ENCODE peak calls at places on chromosome 5, in nine cellular contexts. One of them, this sample, is unnamed.

GRCh38 chr5:130624805-130625204 is 540.3 kb downstream of the HINT1 start:
- DNase-seq in EH: no peak
- DNase-seq in putamen: no peak
- DNase-seq in stimulated activated CD4-positive, alpha-beta T cell treated with anti-CD3 and anti-CD28 coated beads, TNF-alpha, amount 100 ng/mL, for 4 hours: no peak
- DNase-seq in kidney tubule cell: no peak
- DNase-seq in foreskin fibroblast: no peak
- DNase-seq in Peyer's patch: no peak
- DNase-seq in stimulated activated CD8-positive, alpha-beta memory T cell treated with anti-CD3 and anti-CD28 coated beads, Interleukin-15, amount 100 ng/mL, for 24 hours: no peak
- DNase-seq in fibroblast of villous mesenchyme: no peak
- DNase-seq in this sample: no peak

GRCh38 chr5:172097356-172097755 is 90.7 kb downstream of the STK10 start:
- DNase-seq in putamen: peak
- DNase-seq in fibroblast of villous mesenchyme: peak
- DNase-seq in foreskin fibroblast: peak
- DNase-seq in stimulated activated CD4-positive, alpha-beta T cell treated with anti-CD3 and anti-CD28 coated beads, TNF-alpha, amount 100 ng/mL, for 4 hours: no peak
- DNase-seq in stimulated activated CD8-positive, alpha-beta memory T cell treated with anti-CD3 and anti-CD28 coated beads, Interleukin-15, amount 100 ng/mL, for 24 hours: no peak
- DNase-seq in kidney tubule cell: no peak
- DNase-seq in EH: peak
- DNase-seq in Peyer's patch: no peak
- DNase-seq in this sample: no peak

GRCh38 chr5:172133359-172134029 is 54.5 kb downstream of the STK10 start:
- DNase-seq in foreskin fibroblast: peak
- DNase-seq in stimulated activated CD4-positive, alpha-beta T cell treated with anti-CD3 and anti-CD28 coated beads, TNF-alpha, amount 100 ng/mL, for 4 hours: peak
- DNase-seq in kidney tubule cell: peak
- DNase-seq in EH: peak
- DNase-seq in putamen: no peak
- DNase-seq in fibroblast of villous mesenchyme: peak
- DNase-seq in stimulated activated CD8-positive, alpha-beta memory T cell treated with anti-CD3 and anti-CD28 coated beads, Interleukin-15, amount 100 ng/mL, for 24 hours: no peak
- DNase-seq in Peyer's patch: peak
- DNase-seq in this sample: peak

GRCh38 chr5:141811287-141812155 is 66.7 kb downstream of the PCDH1 start:
- DNase-seq in putamen: no peak
- DNase-seq in EH: peak
- DNase-seq in stimulated activated CD8-positive, alpha-beta memory T cell treated with anti-CD3 and anti-CD28 coated beads, Interleukin-15, amount 100 ng/mL, for 24 hours: no peak
- DNase-seq in fibroblast of villous mesenchyme: no peak
- DNase-seq in stimulated activated CD4-positive, alpha-beta T cell treated with anti-CD3 and anti-CD28 coated beads, TNF-alpha, amount 100 ng/mL, for 4 hours: no peak
- DNase-seq in foreskin fibroblast: peak
- DNase-seq in Peyer's patch: peak
- DNase-seq in kidney tubule cell: no peak
- DNase-seq in this sample: no peak

GRCh38 chr5:65127181-65127901 is 354.4 kb downstream of the ADAMTS6 start:
- DNase-seq in EH: peak
- DNase-seq in putamen: no peak
- DNase-seq in stimulated activated CD4-positive, alpha-beta T cell treated with anti-CD3 and anti-CD28 coated beads, TNF-alpha, amount 100 ng/mL, for 4 hours: no peak
- DNase-seq in fibroblast of villous mesenchyme: peak
- DNase-seq in foreskin fibroblast: peak
- DNase-seq in stimulated activated CD8-positive, alpha-beta memory T cell treated with anti-CD3 and anti-CD28 coated beads, Interleukin-15, amount 100 ng/mL, for 24 hours: no peak
- DNase-seq in kidney tubule cell: no peak
- DNase-seq in Peyer's patch: no peak
- DNase-seq in this sample: peak

GRCh38 chr5:207599-207998 is 10.4 kb downstream of the CCDC127 start:
- DNase-seq in stimulated activated CD4-positive, alpha-beta T cell treated with anti-CD3 and anti-CD28 coated beads, TNF-alpha, amount 100 ng/mL, for 4 hours: no peak
- DNase-seq in putamen: no peak
- DNase-seq in kidney tubule cell: no peak
- DNase-seq in stimulated activated CD8-positive, alpha-beta memory T cell treated with anti-CD3 and anti-CD28 coated beads, Interleukin-15, amount 100 ng/mL, for 24 hours: no peak
- DNase-seq in fibroblast of villous mesenchyme: no peak
- DNase-seq in foreskin fibroblast: no peak
- DNase-seq in EH: peak
- DNase-seq in Peyer's patch: no peak
- DNase-seq in this sample: no peak

GRCh38 chr5:149015561-149015960 is 47.3 kb downstream of the SH3TC2 start:
- DNase-seq in Peyer's patch: no peak
- DNase-seq in EH: no peak
- DNase-seq in kidney tubule cell: peak
- DNase-seq in stimulated activated CD4-positive, alpha-beta T cell treated with anti-CD3 and anti-CD28 coated beads, TNF-alpha, amount 100 ng/mL, for 4 hours: no peak
- DNase-seq in foreskin fibroblast: no peak
- DNase-seq in stimulated activated CD8-positive, alpha-beta memory T cell treated with anti-CD3 and anti-CD28 coated beads, Interleukin-15, amount 100 ng/mL, for 24 hours: no peak
- DNase-seq in fibroblast of villous mesenchyme: no peak
- DNase-seq in putamen: no peak
- DNase-seq in this sample: no peak

GRCh38 chr5:179293276-179293675 is 52.0 kb downstream of the ADAMTS2 start:
- DNase-seq in fibroblast of villous mesenchyme: no peak
- DNase-seq in stimulated activated CD4-positive, alpha-beta T cell treated with anti-CD3 and anti-CD28 coated beads, TNF-alpha, amount 100 ng/mL, for 4 hours: no peak
- DNase-seq in kidney tubule cell: no peak
- DNase-seq in EH: peak
- DNase-seq in putamen: peak
- DNase-seq in Peyer's patch: no peak
- DNase-seq in foreskin fibroblast: peak
- DNase-seq in stimulated activated CD8-positive, alpha-beta memory T cell treated with anti-CD3 and anti-CD28 coated beads, Interleukin-15, amount 100 ng/mL, for 24 hours: no peak
- DNase-seq in this sample: no peak

GRCh38 chr5:120465281-120465961 is 1.3 kb downstream of the PRR16 start:
- DNase-seq in fibroblast of villous mesenchyme: peak
- DNase-seq in Peyer's patch: peak
- DNase-seq in EH: peak
- DNase-seq in foreskin fibroblast: peak
- DNase-seq in putamen: no peak
- DNase-seq in stimulated activated CD8-positive, alpha-beta memory T cell treated with anti-CD3 and anti-CD28 coated beads, Interleukin-15, amount 100 ng/mL, for 24 hours: no peak
- DNase-seq in kidney tubule cell: no peak
- DNase-seq in stimulated activated CD4-positive, alpha-beta T cell treated with anti-CD3 and anti-CD28 coated beads, TNF-alpha, amount 100 ng/mL, for 4 hours: no peak
- DNase-seq in this sample: peak

GRCh38 chr5:158881076-158881880 is 218.4 kb downstream of the EBF1 start:
- DNase-seq in stimulated activated CD8-positive, alpha-beta memory T cell treated with anti-CD3 and anti-CD28 coated beads, Interleukin-15, amount 100 ng/mL, for 24 hours: no peak
- DNase-seq in stimulated activated CD4-positive, alpha-beta T cell treated with anti-CD3 and anti-CD28 coated beads, TNF-alpha, amount 100 ng/mL, for 4 hours: no peak
- DNase-seq in fibroblast of villous mesenchyme: no peak
- DNase-seq in EH: no peak
- DNase-seq in kidney tubule cell: no peak
- DNase-seq in Peyer's patch: no peak
- DNase-seq in foreskin fibroblast: no peak
- DNase-seq in putamen: no peak
- DNase-seq in this sample: no peak

GRCh38 chr5:121693864-121694263 is 157.8 kb upstream of the FTMT start:
- DNase-seq in EH: no peak
- DNase-seq in fibroblast of villous mesenchyme: no peak
- DNase-seq in stimulated activated CD4-positive, alpha-beta T cell treated with anti-CD3 and anti-CD28 coated beads, TNF-alpha, amount 100 ng/mL, for 4 hours: no peak
- DNase-seq in kidney tubule cell: no peak
- DNase-seq in Peyer's patch: no peak
- DNase-seq in putamen: no peak
- DNase-seq in stimulated activated CD8-positive, alpha-beta memory T cell treated with anti-CD3 and anti-CD28 coated beads, Interleukin-15, amount 100 ng/mL, for 24 hours: no peak
- DNase-seq in foreskin fibroblast: peak
- DNase-seq in this sample: no peak

GRCh38 chr5:91225848-91226686 is 157.1 kb downstream of the ARRDC3 start:
- DNase-seq in kidney tubule cell: peak
- DNase-seq in foreskin fibroblast: no peak
- DNase-seq in stimulated activated CD8-positive, alpha-beta memory T cell treated with anti-CD3 and anti-CD28 coated beads, Interleukin-15, amount 100 ng/mL, for 24 hours: peak
- DNase-seq in Peyer's patch: peak
- DNase-seq in stimulated activated CD4-positive, alpha-beta T cell treated with anti-CD3 and anti-CD28 coated beads, TNF-alpha, amount 100 ng/mL, for 4 hours: peak
- DNase-seq in fibroblast of villous mesenchyme: no peak
- DNase-seq in putamen: no peak
- DNase-seq in EH: no peak
- DNase-seq in this sample: no peak

GRCh38 chr5:76175051-76175666 is 92.0 kb downstream of the SV2C start:
- DNase-seq in stimulated activated CD8-positive, alpha-beta memory T cell treated with anti-CD3 and anti-CD28 coated beads, Interleukin-15, amount 100 ng/mL, for 24 hours: no peak
- DNase-seq in Peyer's patch: peak
- DNase-seq in kidney tubule cell: peak
- DNase-seq in foreskin fibroblast: peak
- DNase-seq in stimulated activated CD4-positive, alpha-beta T cell treated with anti-CD3 and anti-CD28 coated beads, TNF-alpha, amount 100 ng/mL, for 4 hours: peak
- DNase-seq in fibroblast of villous mesenchyme: peak
- DNase-seq in putamen: peak
- DNase-seq in EH: peak
- DNase-seq in this sample: peak

GRCh38 chr5:103450333-103451061 is 112.1 kb downstream of the NUDT12 start:
- DNase-seq in foreskin fibroblast: peak
- DNase-seq in kidney tubule cell: peak
- DNase-seq in fibroblast of villous mesenchyme: peak
- DNase-seq in EH: peak
- DNase-seq in stimulated activated CD8-positive, alpha-beta memory T cell treated with anti-CD3 and anti-CD28 coated beads, Interleukin-15, amount 100 ng/mL, for 24 hours: no peak
- DNase-seq in Peyer's patch: no peak
- DNase-seq in putamen: peak
- DNase-seq in stimulated activated CD4-positive, alpha-beta T cell treated with anti-CD3 and anti-CD28 coated beads, TNF-alpha, amount 100 ng/mL, for 4 hours: no peak
- DNase-seq in this sample: peak

GRCh38 chr5:143889986-143890385 is 78.0 kb downstream of the HMHB1 start:
- DNase-seq in fibroblast of villous mesenchyme: peak
- DNase-seq in stimulated activated CD4-positive, alpha-beta T cell treated with anti-CD3 and anti-CD28 coated beads, TNF-alpha, amount 100 ng/mL, for 4 hours: no peak
- DNase-seq in stimulated activated CD8-positive, alpha-beta memory T cell treated with anti-CD3 and anti-CD28 coated beads, Interleukin-15, amount 100 ng/mL, for 24 hours: no peak
- DNase-seq in Peyer's patch: no peak
- DNase-seq in putamen: no peak
- DNase-seq in EH: peak
- DNase-seq in kidney tubule cell: no peak
- DNase-seq in foreskin fibroblast: peak
- DNase-seq in this sample: peak

GRCh38 chr5:133321833-133322420 is 270.1 kb downstream of the HSPA4 start:
- DNase-seq in stimulated activated CD8-positive, alpha-beta memory T cell treated with anti-CD3 and anti-CD28 coated beads, Interleukin-15, amount 100 ng/mL, for 24 hours: no peak
- DNase-seq in putamen: no peak
- DNase-seq in foreskin fibroblast: no peak
- DNase-seq in fibroblast of villous mesenchyme: no peak
- DNase-seq in EH: no peak
- DNase-seq in kidney tubule cell: no peak
- DNase-seq in stimulated activated CD4-positive, alpha-beta T cell treated with anti-CD3 and anti-CD28 coated beads, TNF-alpha, amount 100 ng/mL, for 4 hours: no peak
- DNase-seq in Peyer's patch: no peak
- DNase-seq in this sample: no peak

GRCh38 chr5:92749943-92750342 is 831.1 kb downstream of the NR2F1-AS1 start:
- DNase-seq in putamen: no peak
- DNase-seq in EH: peak
- DNase-seq in kidney tubule cell: peak
- DNase-seq in fibroblast of villous mesenchyme: peak
- DNase-seq in stimulated activated CD8-positive, alpha-beta memory T cell treated with anti-CD3 and anti-CD28 coated beads, Interleukin-15, amount 100 ng/mL, for 24 hours: no peak
- DNase-seq in stimulated activated CD4-positive, alpha-beta T cell treated with anti-CD3 and anti-CD28 coated beads, TNF-alpha, amount 100 ng/mL, for 4 hours: no peak
- DNase-seq in foreskin fibroblast: peak
- DNase-seq in Peyer's patch: no peak
- DNase-seq in this sample: peak

GRCh38 chr5:95989283-95990048 is 27.8 kb upstream of the ELL2 start:
- DNase-seq in foreskin fibroblast: no peak
- DNase-seq in EH: no peak
- DNase-seq in putamen: no peak
- DNase-seq in stimulated activated CD8-positive, alpha-beta memory T cell treated with anti-CD3 and anti-CD28 coated beads, Interleukin-15, amount 100 ng/mL, for 24 hours: no peak
- DNase-seq in stimulated activated CD4-positive, alpha-beta T cell treated with anti-CD3 and anti-CD28 coated beads, TNF-alpha, amount 100 ng/mL, for 4 hours: no peak
- DNase-seq in fibroblast of villous mesenchyme: no peak
- DNase-seq in Peyer's patch: no peak
- DNase-seq in kidney tubule cell: no peak
- DNase-seq in this sample: no peak

GRCh38 chr5:176821441-176821840 is 11.1 kb downstream of the UNC5A start:
- DNase-seq in stimulated activated CD8-positive, alpha-beta memory T cell treated with anti-CD3 and anti-CD28 coated beads, Interleukin-15, amount 100 ng/mL, for 24 hours: no peak
- DNase-seq in foreskin fibroblast: no peak
- DNase-seq in Peyer's patch: no peak
- DNase-seq in kidney tubule cell: no peak
- DNase-seq in putamen: no peak
- DNase-seq in EH: no peak
- DNase-seq in stimulated activated CD4-positive, alpha-beta T cell treated with anti-CD3 and anti-CD28 coated beads, TNF-alpha, amount 100 ng/mL, for 4 hours: no peak
- DNase-seq in fibroblast of villous mesenchyme: no peak
- DNase-seq in this sample: no peak

GRCh38 chr5:56050566-56051292 is 56.0 kb upstream of the IL6ST start:
- DNase-seq in fibroblast of villous mesenchyme: peak
- DNase-seq in Peyer's patch: no peak
- DNase-seq in foreskin fibroblast: no peak
- DNase-seq in stimulated activated CD4-positive, alpha-beta T cell treated with anti-CD3 and anti-CD28 coated beads, TNF-alpha, amount 100 ng/mL, for 4 hours: no peak
- DNase-seq in putamen: peak
- DNase-seq in stimulated activated CD8-positive, alpha-beta memory T cell treated with anti-CD3 and anti-CD28 coated beads, Interleukin-15, amount 100 ng/mL, for 24 hours: no peak
- DNase-seq in EH: no peak
- DNase-seq in kidney tubule cell: no peak
- DNase-seq in this sample: no peak

GRCh38 chr5:169177431-169177694 is 123.6 kb downstream of the SLIT3 start:
- DNase-seq in EH: no peak
- DNase-seq in Peyer's patch: no peak
- DNase-seq in kidney tubule cell: no peak
- DNase-seq in stimulated activated CD4-positive, alpha-beta T cell treated with anti-CD3 and anti-CD28 coated beads, TNF-alpha, amount 100 ng/mL, for 4 hours: no peak
- DNase-seq in stimulated activated CD8-positive, alpha-beta memory T cell treated with anti-CD3 and anti-CD28 coated beads, Interleukin-15, amount 100 ng/mL, for 24 hours: no peak
- DNase-seq in fibroblast of villous mesenchyme: no peak
- DNase-seq in putamen: no peak
- DNase-seq in foreskin fibroblast: no peak
- DNase-seq in this sample: no peak

This sample was measured in myocyte.